ENCODE peak calls at places on chromosomes 6 and 20, in nine cellular contexts. A is heart left ventricle, D is HCT116, F is esophagus squamous epithelium, Z is IMR-90, N is right lobe of liver, V is vagina, U is uterus, S is breast epithelium. R is an unnamed sample.

GRCh38 chr6:81241717-81242116 is 510.8 kb downstream of the TENT5A start:
- DNase-seq in F (no peak), S (no peak), D (peak; percentile 27), N (no peak), U (no peak), Z (peak; percentile 49), A (no peak), V (no peak), R (no peak)

GRCh38 chr6:108027594-108027993 is 46.9 kb downstream of the OSTM1 start:
- DNase-seq in F (no peak), S (no peak), A (no peak), U (no peak), D (peak; percentile 13), Z (peak; percentile 9), V (no peak), N (no peak), R (no peak)

GRCh38 chr20:38435555-38435939 is 419 bp upstream of the SNHG17 start:
- DNase-seq in S (no peak), D (no peak), U (no peak), V (no peak), Z (peak; percentile 75), F (no peak), A (no peak), N (no peak), R (no peak)

GRCh38 chr6:111409430-111409829 is 73.6 kb downstream of the REV3L start:
- DNase-seq in U (no peak), N (no peak), F (no peak), A (no peak), Z (no peak), D (no peak), S (no peak), V (no peak), R (no peak)

GRCh38 chr20:54694516-54694915 is 219.1 kb downstream of the DOK5 start:
- DNase-seq in A (no peak), Z (no peak), V (no peak), F (no peak), S (no peak), D (no peak), U (no peak), N (no peak), R (no peak)

GRCh38 chr6:125066964-125067363 is 86.6 kb upstream of the TPD52L1 start:
- DNase-seq in N (no peak), A (no peak), V (no peak), D (peak; percentile 12), Z (peak; percentile 30), S (no peak), U (no peak), F (no peak), R (no peak)

GRCh38 chr20:5864873-5865582 is 85.3 kb downstream of the TRMT6 start:
- DNase-seq in A (no peak), D (no peak), N (no peak), S (no peak), Z (peak; percentile 67), V (no peak), U (no peak), F (no peak), R (no peak)

GRCh38 chr6:25295651-25296050 is 16.5 kb downstream of the CARMIL1 start:
- DNase-seq in A (no peak), V (no peak), D (no peak), N (no peak), F (no peak), Z (no peak), U (no peak), S (no peak), R (no peak)

GRCh38 chr20:54680872-54681297 is 205.5 kb downstream of the DOK5 start:
- DNase-seq in F (no peak), Z (peak; percentile 35), U (no peak), A (peak; percentile 27), V (no peak), N (no peak), D (peak; percentile 15), S (no peak), R (peak; percentile 44)

GRCh38 chr6:154872605-154873004 is 122.5 kb upstream of the TIAM2 start:
- DNase-seq in Z (no peak), N (no peak), A (no peak), U (no peak), F (no peak), S (no peak), V (no peak), D (no peak), R (no peak)

GRCh38 chr6:138970159-138970558 is 17.9 kb downstream of the REPS1 start:
- DNase-seq in A (no peak), V (no peak), Z (no peak), D (no peak), U (no peak), F (no peak), N (no peak), S (no peak), R (no peak)

GRCh38 chr6:347232-347631 is 44.3 kb upstream of the IRF4 start:
- DNase-seq in F (no peak), V (no peak), U (no peak), D (no peak), S (no peak), A (no peak), N (no peak), Z (no peak), R (no peak)

GRCh38 chr20:58210398-58210747 is 18.1 kb downstream of the ANKRD60 start:
- DNase-seq in A (no peak), D (no peak), Z (no peak), N (no peak), V (no peak), U (no peak), F (no peak), S (no peak), R (no peak)

GRCh38 chr20:58213112-58213511 is 15.3 kb downstream of the ANKRD60 start:
- DNase-seq in A (no peak), V (no peak), Z (no peak), F (no peak), S (no peak), U (no peak), D (no peak), N (no peak), R (no peak)

GRCh38 chr20:58212636-58213035 is 15.8 kb downstream of the ANKRD60 start:
- DNase-seq in U (no peak), V (no peak), Z (no peak), S (no peak), A (no peak), F (no peak), N (no peak), D (no peak), R (no peak)

GRCh38 chr20:58208944-58209343 is 19.5 kb downstream of the ANKRD60 start:
- DNase-seq in U (no peak), N (no peak), A (no peak), S (no peak), F (no peak), Z (no peak), V (no peak), D (no peak), R (no peak)

DNA sequence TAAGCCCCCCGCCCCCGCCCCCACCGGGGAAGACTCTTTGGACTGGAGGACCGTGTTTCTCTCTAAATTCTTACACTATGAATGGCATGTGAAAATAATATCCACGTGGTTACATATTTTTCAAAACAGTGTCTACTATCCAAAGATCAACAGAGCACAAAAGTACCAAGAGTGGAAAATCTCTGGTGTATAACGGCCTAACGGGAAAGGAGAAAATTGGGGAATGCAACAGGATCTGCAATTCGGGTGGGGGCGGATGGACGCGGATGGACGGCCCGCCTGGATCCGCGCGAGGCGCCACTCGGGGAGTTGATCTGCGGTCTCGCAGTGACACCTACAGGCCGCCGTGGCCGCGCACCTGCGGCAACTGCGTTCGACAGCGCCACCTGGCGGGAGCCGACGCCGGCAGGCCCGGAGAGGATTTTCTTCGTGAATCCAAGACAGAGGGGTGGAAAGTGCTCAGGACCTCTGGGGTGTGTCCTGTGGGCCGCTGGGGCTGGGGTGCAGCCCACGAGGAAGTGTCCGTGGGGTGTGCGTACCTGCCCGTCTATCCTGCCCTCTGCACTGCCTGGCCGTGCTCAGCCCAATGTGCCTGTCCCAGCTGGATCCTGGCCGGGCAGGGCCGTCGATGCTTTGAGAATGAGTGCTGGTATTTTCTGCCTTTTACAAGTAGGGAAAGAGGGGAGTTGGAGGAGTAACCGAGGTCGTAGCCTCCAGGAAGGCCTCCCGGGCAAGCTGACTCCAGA is 18.6 kb downstream of the ANKRD60 start:
- DNase-seq in A (peak; percentile 85), N (peak; percentile 81), U (peak; percentile 85), F (peak; percentile 25), S (peak; percentile 60), Z (peak; percentile 65), D (peak; percentile 52), V (no peak), R (peak; percentile 74)
- H3K27ac ChIP-seq in A (no peak overlapping the region), N (no peak overlapping the region), U (no peak overlapping the region), F (no peak overlapping the region), S (no peak overlapping the region), Z (no peak overlapping the region), D (no peak overlapping the region), V (no peak overlapping the region), R (no peak overlapping the region)

GRCh38 chr6:84770521-84770920 is 6.1 kb upstream of the TBX18 start:
- DNase-seq in A (no peak), D (no peak), Z (no peak), V (no peak), N (no peak), F (no peak), U (no peak), S (no peak), R (no peak)
- H3K27me3 ChIP-seq in A (peaks cover 26% of the 10 kb centered on the region), D (no peaks in the 10 kb centered on the region), Z (peaks cover 83% of the 10 kb centered on the region), V (peaks cover 36% of the 10 kb centered on the region), N (peaks cover 67% of the 10 kb centered on the region), F (peaks cover 64% of the 10 kb centered on the region), U (peaks cover 90% of the 10 kb centered on the region), S (peaks cover 91% of the 10 kb centered on the region), R (peaks cover 95% of the 10 kb centered on the region)

GRCh38 chr6:26486358-26486757 is 13.7 kb upstream of the BTN1A1 start:
- DNase-seq in A (no peak), V (no peak), U (no peak), Z (no peak), S (no peak), N (no peak), D (no peak), F (no peak), R (no peak)
- TF ChIP-seq POLR2A in A (no peak), V (no peak), U (no peak), Z (no peak), S (no peak), N (no peak), D (no peak), F (no peak), R (no peak)

GRCh38 chr6:45445364-45445748 is 67.6 kb upstream of the SUPT3H start:
- DNase-seq in S (no peak), Z (peak; percentile 35), A (no peak), V (no peak), F (no peak), N (no peak), D (no peak), U (no peak), R (no peak)

GRCh38 chr6:45447721-45448120 is 70.0 kb upstream of the SUPT3H start:
- DNase-seq in Z (peak; percentile 38), S (no peak), N (no peak), F (no peak), A (no peak), V (no peak), U (no peak), D (no peak), R (no peak)

GRCh38 chr6:45445749-45446454 is 68.2 kb upstream of the SUPT3H start:
- DNase-seq in Z (peak; percentile 99), F (peak; percentile 9), V (no peak), D (peak; percentile 94), S (peak; percentile 74), N (peak; percentile 74), A (peak; percentile 60), U (peak; percentile 35), R (peak; percentile 47)

GRCh38 chr6:45448417-45449389 is 71.0 kb upstream of the SUPT3H start:
- DNase-seq in A (no peak), D (no peak), N (no peak), V (no peak), U (no peak), S (no peak), Z (peak; percentile 38), F (no peak), R (no peak)

GRCh38 chr6:45447005-45447404 is 69.3 kb upstream of the SUPT3H start:
- DNase-seq in F (no peak), V (no peak), D (no peak), U (no peak), Z (no peak), S (no peak), N (no peak), A (no peak), R (no peak)
- H3K27ac ChIP-seq in F (peak overlapping the region; percentile 28), V (peak overlapping the region; percentile 36), D (no peak overlapping the region), U (peak overlapping the region; percentile 10), Z (peak overlapping the region; percentile 51), S (no peak overlapping the region), N (no peak overlapping the region), A (no peak overlapping the region), R (no peak overlapping the region)